ENCODE peak calls at places on chromosomes 13 and 19, in six cellular contexts. U is chondrocyte, T is fibroblast of pulmonary artery, G is fibroblast of lung, X is colonic mucosa, R is Peyer's patch. H is an unnamed sample.

GRCh38 chr19:35585844-35586243 is at the start of gene PMIS2:
- DNase-seq in U (no peak), T (no peak), G (no peak), X (no peak), R (no peak), H (no peak)

GRCh38 chr19:13665125-13665903 is 99.0 kb upstream of the MRI1 start:
- DNase-seq in U (no peak), T (no peak), G (no peak), X (peak; percentile 42), R (no peak), H (no peak)

GRCh38 chr19:54448037-54448773 is 794 bp upstream of the LENG8 start:
- DNase-seq in U (peak; percentile 91), T (peak; percentile 60), G (peak; percentile 61), X (peak; percentile 60), R (peak; percentile 77), H (no peak)

GRCh38 chr13:36997716-36998427 is 1.3 kb downstream of the ALG5 start:
- DNase-seq in U (no peak), T (no peak), G (peak; percentile 11), X (no peak), R (no peak), H (no peak)

GRCh38 chr13:43428545-43429287 is 358.1 kb downstream of the ENOX1 start:
- DNase-seq in U (no peak), T (no peak), G (no peak), X (no peak), R (no peak), H (no peak)

GRCh38 chr13:45060062-45060461 is 60.2 kb upstream of the GTF2F2 start:
- DNase-seq in U (no peak), T (no peak), G (no peak), X (no peak), R (no peak), H (no peak)

GRCh38 chr13:24407844-24408243 is 98.5 kb downstream of the C1QTNF9 start:
- DNase-seq in U (no peak), T (no peak), G (no peak), X (no peak), R (no peak), H (no peak)

GRCh38 chr19:10553943-10554381 is 10.3 kb downstream of the ATG4D start:
- DNase-seq in U (no peak), T (no peak), G (no peak), X (peak; percentile 33), R (no peak), H (no peak)

GRCh38 chr13:109787135-109787954 is 962 bp upstream of the IRS2 start:
- DNase-seq in U (no peak), T (peak; percentile 46), G (peak; percentile 48), X (peak; percentile 45), R (peak; percentile 62), H (no peak)

GRCh38 chr19:47719047-47719885 is 6.0 kb downstream of the EHD2 start:
- DNase-seq in U (peak; percentile 97), T (peak; percentile 96), G (peak; percentile 98), X (peak; percentile 61), R (no peak), H (peak; percentile 98)

GRCh38 chr19:47707135-47707925 is 5.9 kb upstream of the EHD2 start:
- DNase-seq in U (no peak), T (peak; percentile 83), G (peak; percentile 62), X (peak; percentile 80), R (peak; percentile 81), H (no peak)

DNA sequence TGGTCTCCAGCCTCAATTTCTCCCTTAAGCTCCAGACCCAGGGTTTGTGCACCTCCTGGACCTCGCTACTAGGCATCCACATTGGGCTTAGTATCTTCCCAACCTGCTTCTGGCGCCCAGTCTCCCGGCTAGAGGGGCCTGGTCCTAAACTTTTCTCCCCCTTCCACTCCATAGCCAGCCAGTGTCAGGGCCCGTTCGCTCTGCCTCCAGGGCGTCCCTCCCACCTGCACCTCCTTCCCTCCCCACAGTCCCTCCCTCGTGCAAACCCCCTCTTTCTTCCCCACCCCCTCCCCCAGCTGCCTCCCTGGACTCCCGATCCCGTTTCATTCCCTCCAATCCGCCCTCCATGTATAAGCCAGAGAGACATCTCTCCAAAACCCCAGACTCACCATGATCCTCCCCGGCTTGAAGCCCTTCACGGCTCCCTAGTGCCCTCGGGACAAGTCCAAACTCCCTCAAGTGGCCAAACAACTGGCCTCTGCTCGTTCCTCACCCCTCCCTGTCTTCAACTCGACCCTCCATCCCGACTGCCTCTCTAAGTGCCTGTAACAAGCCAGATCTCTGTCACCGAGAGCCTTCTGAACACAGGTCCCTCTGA is 1.0 kb upstream of the SAMD4B start:
- DNase-seq in U (no peak), T (no peak), G (peak; percentile 34), X (peak; percentile 38), R (no peak), H (no peak)
- TF ChIP-seq CTCF in U (no peak), T (peak; percentile 18), G (no peak), X (no peak), R (no peak), H (no peak)

GRCh38 chr13:55359067-55359466 is 1781.7 kb upstream of the PRR20A start:
- DNase-seq in U (no peak), T (no peak), G (no peak), X (no peak), R (no peak), H (no peak)
- TF ChIP-seq CTCF in U (no peak), T (no peak), G (no peak), X (no peak), R (no peak), H (no peak)

DNA sequence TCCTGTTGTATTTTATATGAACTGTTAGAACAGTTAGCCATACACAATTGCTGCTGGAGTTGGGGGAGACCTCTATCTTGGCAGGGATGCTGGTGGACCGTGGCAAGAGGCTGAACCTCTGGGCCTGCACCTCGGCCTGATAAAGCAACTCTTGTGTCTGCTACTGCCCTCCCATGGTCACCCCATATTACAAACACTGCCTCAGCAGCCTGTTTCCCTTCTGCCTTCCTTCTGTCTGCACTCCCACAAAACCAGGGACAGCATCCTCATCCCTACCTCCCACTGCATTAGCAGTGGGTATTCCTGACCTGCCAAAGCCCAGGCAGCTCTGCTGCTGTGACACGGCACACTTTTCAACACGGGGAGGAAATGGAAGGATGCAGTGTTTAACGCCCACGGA is 456.4 kb downstream of the FGF14 start:
- DNase-seq in U (no peak), T (no peak), G (no peak), X (no peak), R (no peak), H (no peak)
- TF ChIP-seq CTCF in U (peak; percentile 13), T (no peak), G (no peak), X (no peak), R (no peak), H (no peak)

GRCh38 chr19:49690073-49690655 is 752 bp upstream of the CPT1C start:
- DNase-seq in U (no peak), T (no peak), G (no peak), X (no peak), R (no peak), H (no peak)
- TF ChIP-seq CTCF in U (peak; percentile 57), T (no peak), G (no peak), X (peak; percentile 20), R (no peak), H (no peak)

DNA sequence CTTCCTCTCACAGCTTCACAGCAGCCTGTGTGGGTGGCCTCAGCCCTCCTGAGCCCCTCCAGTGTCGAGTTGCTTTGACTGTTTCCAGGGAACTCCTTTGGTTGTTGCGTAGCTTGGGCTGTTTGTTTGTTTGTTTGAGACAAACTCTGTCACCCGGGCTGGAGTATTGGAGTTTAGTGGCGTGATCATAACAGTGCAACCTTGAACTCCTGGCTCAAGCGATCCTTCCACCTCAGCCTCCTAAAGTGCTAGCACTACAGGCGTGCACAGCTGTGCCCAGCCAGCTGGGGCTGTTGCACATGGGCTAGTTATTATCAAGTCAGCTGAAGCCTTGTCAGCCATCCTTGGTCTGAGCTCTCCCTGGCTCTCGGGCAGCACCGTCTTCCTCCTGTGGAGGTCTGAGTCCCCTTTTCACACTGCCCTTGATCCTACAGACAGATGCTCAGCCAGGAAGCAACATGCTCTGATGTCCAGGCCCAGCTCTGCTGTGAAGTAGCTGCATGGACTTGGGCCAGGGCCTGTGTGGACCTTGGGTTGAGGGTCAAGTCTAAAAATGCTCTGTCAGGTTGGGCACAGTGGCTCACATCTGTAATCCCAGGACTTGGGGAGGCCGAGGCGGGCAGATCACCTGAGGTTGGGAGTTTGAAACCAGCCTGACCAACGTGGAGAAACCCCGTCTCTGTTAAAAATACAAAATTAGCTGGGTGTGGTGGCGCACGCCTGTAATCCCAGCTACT is 10.3 kb downstream of the DOT1L start:
- DNase-seq in U (no peak), T (no peak), G (no peak), X (no peak), R (no peak), H (no peak)
- TF ChIP-seq CTCF in U (no peak), T (no peak), G (no peak), X (no peak), R (no peak), H (no peak)

GRCh38 chr13:33634526-33635111 is 183.3 kb upstream of the RFC3 start:
- DNase-seq in U (no peak), T (peak; percentile 55), G (peak; percentile 30), X (no peak), R (no peak), H (no peak)
- TF ChIP-seq CTCF in U (peak; percentile 61), T (no peak), G (no peak), X (no peak), R (no peak), H (no peak)

H was measured in AG09319.